ENCODE peak calls at places on chromosomes 4 and X, in seven cellular contexts. I is Calu3, O is renal cortical epithelial cell, Q is hypothalamus, F is NCI-H82, L is T-cell, A is dermis microvascular lymphatic vessel endothelial cell. K is an unnamed sample.

GRCh38 chr4:153143527-153144348 is 60.5 kb upstream of the TRIM2 start:
- DNase-seq in Q (no peak), I (peak; percentile 52), O (peak; percentile 50), F (peak; percentile 91), L (no peak), A (no peak), K (peak; percentile 80)

GRCh38 chrX:96929036-96929435 is 45.3 kb downstream of the RPA4 start:
- DNase-seq in F (no peak), Q (no peak), I (no peak), O (no peak), A (no peak), L (no peak), K (no peak)

GRCh38 chrX:102085706-102086105 is 39.8 kb upstream of the TCEAL2 start:
- DNase-seq in L (no peak), Q (no peak), A (no peak), I (no peak), F (peak; percentile 25), O (no peak), K (no peak)

GRCh38 chr4:48017108-48017527 is 546 bp downstream of the NIPAL1 start:
- DNase-seq in L (no peak), I (peak; percentile 72), A (no peak), Q (no peak), F (peak; percentile 25), O (peak; percentile 49), K (peak; percentile 61)

GRCh38 chr4:40918330-40918729 is 168.6 kb downstream of the NSUN7 start:
- DNase-seq in I (no peak), F (peak; percentile 59), L (no peak), O (peak; percentile 32), Q (no peak), A (peak; percentile 50), K (peak; percentile 70)

GRCh38 chrX:1430451-1430850 is 22.3 kb downstream of the ASMTL start:
- DNase-seq in F (no peak), Q (no peak), L (no peak), O (no peak), A (no peak), I (no peak), K (no peak)

GRCh38 chr4:30802622-30803323 is 82.6 kb downstream of the PCDH7 start:
- DNase-seq in Q (no peak), I (no peak), F (peak; percentile 67), A (no peak), O (no peak), L (no peak), K (no peak)

GRCh38 chr4:151407466-151408379 is 1.3 kb upstream of the FHIP1A start:
- DNase-seq in I (peak; percentile 19), O (no peak), F (no peak), Q (no peak), A (no peak), L (peak; percentile 0), K (peak; percentile 34)

GRCh38 chr4:131450572-131451209 is 1698.4 kb upstream of the PCDH10 start:
- DNase-seq in A (no peak), I (no peak), O (no peak), F (no peak), Q (no peak), L (no peak), K (no peak)

GRCh38 chr4:88195666-88196365 is 37.4 kb upstream of the ABCG2 start:
- DNase-seq in Q (no peak), O (no peak), F (no peak), A (no peak), I (peak; percentile 16), L (no peak), K (no peak)

GRCh38 chr4:169975131-169975836 is 50.9 kb downstream of the MFAP3L start:
- DNase-seq in A (no peak), O (peak; percentile 81), L (no peak), I (no peak), Q (no peak), F (peak; percentile 64), K (no peak)

GRCh38 chr4:110196871-110197420 is 1.5 kb downstream of the ELOVL6 start:
- DNase-seq in Q (peak; percentile 41), A (no peak), F (peak; percentile 51), O (peak; percentile 23), L (peak; percentile 34), I (no peak), K (peak; percentile 79)

GRCh38 chr4:182143822-182144620 is 99.2 kb upstream of the TENM3 start:
- DNase-seq in Q (no peak), L (no peak), F (no peak), A (no peak), I (peak; percentile 43), O (peak; percentile 20), K (peak; percentile 77)

GRCh38 chrX:74343970-74344622 is 40.1 kb downstream of the ZCCHC13 start:
- DNase-seq in F (peak; percentile 83), O (peak; percentile 93), I (peak; percentile 65), A (peak; percentile 51), Q (no peak), L (no peak), K (peak; percentile 50)

GRCh38 chr4:151657896-151658295 is 102.9 kb downstream of the GATB start:
- DNase-seq in A (no peak), Q (no peak), O (no peak), I (no peak), L (no peak), F (no peak), K (no peak)

GRCh38 chr4:42816864-42817263 is 75.6 kb upstream of the GRXCR1 start:
- DNase-seq in F (no peak), A (no peak), L (no peak), O (no peak), I (no peak), Q (no peak), K (no peak)

GRCh38 chr4:149638073-149638472 is 177.6 kb downstream of the IQCM start:
- DNase-seq in I (no peak), O (peak; percentile 9), F (peak; percentile 6), L (no peak), A (no peak), Q (no peak), K (no peak)

GRCh38 chr4:84578540-84579409 is 4.2 kb upstream of the CDS1 start:
- DNase-seq in A (peak; percentile 16), L (no peak), Q (no peak), I (peak; percentile 39), O (peak; percentile 70), F (peak; percentile 41), K (peak; percentile 30)

GRCh38 chr4:33453916-33454315 is 2733.7 kb downstream of the PCDH7 start:
- DNase-seq in F (no peak), L (no peak), I (no peak), Q (no peak), A (no peak), O (no peak), K (no peak)

GRCh38 chr4:119897260-119897659 is 169.4 kb downstream of the MAD2L1 start:
- DNase-seq in F (peak; percentile 60), A (no peak), L (no peak), Q (no peak), O (no peak), I (no peak), K (no peak)

K was measured in D341Med.